ENCODE peak calls at places on chromosomes 2 and 18, in eight cellular contexts. One of them, this sample, is unnamed. For H3K9me3, the result is how much of the 10 kb centered on the place peaks cover.

GRCh38 chr2:35530615-35531135 is 824.9 kb upstream of the CRIM1 start:
- DNase-seq in right lobe of liver: no peak
- DNase-seq in sigmoid colon: no peak
- DNase-seq in prostate gland: no peak
- DNase-seq in HCT116: no peak
- DNase-seq in A549: no peak
- DNase-seq in ovary: no peak
- DNase-seq in K562: no peak
- DNase-seq in this sample: no peak

GRCh38 chr2:74860521-74860920 is 26.6 kb downstream of the HK2 start:
- DNase-seq in K562: no peak
- DNase-seq in sigmoid colon: no peak
- DNase-seq in HCT116: no peak
- DNase-seq in prostate gland: no peak
- DNase-seq in A549: no peak
- DNase-seq in ovary: no peak
- DNase-seq in right lobe of liver: no peak
- DNase-seq in this sample: no peak

GRCh38 chr2:61562615-61563014 is 24.5 kb upstream of the XPO1 start:
- DNase-seq in sigmoid colon: no peak
- DNase-seq in prostate gland: no peak
- DNase-seq in K562: no peak
- DNase-seq in HCT116: no peak
- DNase-seq in right lobe of liver: no peak
- DNase-seq in A549: no peak
- DNase-seq in ovary: no peak
- DNase-seq in this sample: no peak

GRCh38 chr2:117985092-117985491 is 28.8 kb downstream of the CCDC93 start:
- DNase-seq in sigmoid colon: no peak
- DNase-seq in A549: no peak
- DNase-seq in ovary: no peak
- DNase-seq in HCT116: no peak
- DNase-seq in K562: no peak
- DNase-seq in right lobe of liver: no peak
- DNase-seq in prostate gland: no peak
- DNase-seq in this sample: no peak

GRCh38 chr18:63175264-63175663 is 144.3 kb downstream of the BCL2 start:
- DNase-seq in ovary: no peak
- DNase-seq in K562: no peak
- DNase-seq in sigmoid colon: no peak
- DNase-seq in A549: no peak
- DNase-seq in HCT116: no peak
- DNase-seq in right lobe of liver: no peak
- DNase-seq in prostate gland: no peak
- DNase-seq in this sample: no peak

GRCh38 chr2:14516844-14517243 is 115.7 kb upstream of the LRATD1 start:
- DNase-seq in prostate gland: no peak
- DNase-seq in sigmoid colon: no peak
- DNase-seq in right lobe of liver: no peak
- DNase-seq in HCT116: no peak
- DNase-seq in ovary: no peak
- DNase-seq in K562: no peak
- DNase-seq in A549: no peak
- DNase-seq in this sample: no peak

GRCh38 chr2:23925702-23926288 is 1.1 kb downstream of the ATAD2B start:
- DNase-seq in HCT116: no peak
- DNase-seq in A549: no peak
- DNase-seq in prostate gland: peak
- DNase-seq in K562: peak
- DNase-seq in sigmoid colon: peak
- DNase-seq in right lobe of liver: peak
- DNase-seq in ovary: no peak
- DNase-seq in this sample: peak

GRCh38 chr18:80192653-80193385 is 54.5 kb downstream of the PARD6G start:
- DNase-seq in K562: no peak
- DNase-seq in ovary: no peak
- DNase-seq in A549: no peak
- DNase-seq in HCT116: no peak
- DNase-seq in right lobe of liver: no peak
- DNase-seq in sigmoid colon: no peak
- DNase-seq in prostate gland: no peak
- DNase-seq in this sample: no peak

GRCh38 chr2:75381032-75381431 is 179.7 kb downstream of the EVA1A start:
- DNase-seq in prostate gland: peak
- DNase-seq in sigmoid colon: no peak
- DNase-seq in ovary: no peak
- DNase-seq in A549: no peak
- DNase-seq in right lobe of liver: no peak
- DNase-seq in HCT116: no peak
- DNase-seq in K562: no peak
- DNase-seq in this sample: no peak

GRCh38 chr18:34493566-34494358 is 216.3 kb upstream of the DTNA start:
- DNase-seq in prostate gland: no peak
- DNase-seq in A549: no peak
- DNase-seq in right lobe of liver: peak
- DNase-seq in ovary: peak
- DNase-seq in K562: no peak
- DNase-seq in sigmoid colon: peak
- DNase-seq in HCT116: no peak
- DNase-seq in this sample: no peak

GRCh38 chr2:100857341-100857740 is 37.4 kb downstream of the NPAS2 start:
- DNase-seq in prostate gland: no peak
- DNase-seq in sigmoid colon: no peak
- DNase-seq in right lobe of liver: no peak
- DNase-seq in A549: no peak
- DNase-seq in K562: no peak
- DNase-seq in ovary: no peak
- DNase-seq in HCT116: no peak
- DNase-seq in this sample: no peak

GRCh38 chr18:48803518-48803917 is 147.2 kb downstream of the SMAD7 start:
- DNase-seq in HCT116: no peak
- DNase-seq in ovary: peak
- DNase-seq in prostate gland: no peak
- DNase-seq in right lobe of liver: no peak
- DNase-seq in K562: no peak
- DNase-seq in sigmoid colon: peak
- DNase-seq in A549: no peak
- DNase-seq in this sample: no peak

GRCh38 chr18:69216390-69216789 is 184.3 kb upstream of the DOK6 start:
- DNase-seq in HCT116: no peak
- DNase-seq in ovary: no peak
- DNase-seq in A549: no peak
- DNase-seq in prostate gland: no peak
- DNase-seq in sigmoid colon: no peak
- DNase-seq in K562: no peak
- DNase-seq in right lobe of liver: no peak
- DNase-seq in this sample: no peak

GRCh38 chr18:54950221-54950620 is 9.0 kb downstream of the CCDC68 start:
- DNase-seq in right lobe of liver: no peak
- DNase-seq in K562: no peak
- DNase-seq in A549: no peak
- DNase-seq in ovary: no peak
- DNase-seq in sigmoid colon: no peak
- DNase-seq in prostate gland: no peak
- DNase-seq in HCT116: peak
- DNase-seq in this sample: no peak

GRCh38 chr2:46732127-46732526 is 183.5 kb downstream of the MCFD2 start:
- DNase-seq in K562: no peak
- DNase-seq in sigmoid colon: no peak
- DNase-seq in ovary: no peak
- DNase-seq in A549: no peak
- DNase-seq in prostate gland: no peak
- DNase-seq in HCT116: no peak
- DNase-seq in right lobe of liver: no peak
- DNase-seq in this sample: no peak
- TF ChIP-seq POLR2A in K562: no peak
- TF ChIP-seq POLR2A in sigmoid colon: no peak
- TF ChIP-seq POLR2A in ovary: no peak
- TF ChIP-seq POLR2A in A549: no peak
- TF ChIP-seq POLR2A in prostate gland: no peak
- TF ChIP-seq POLR2A in HCT116: no peak
- TF ChIP-seq POLR2A in right lobe of liver: no peak
- TF ChIP-seq POLR2A in this sample: no peak

GRCh38 chr18:71116535-71116934 is 827.7 kb downstream of the SOCS6 start:
- DNase-seq in K562: no peak
- DNase-seq in prostate gland: no peak
- DNase-seq in A549: no peak
- DNase-seq in right lobe of liver: no peak
- DNase-seq in HCT116: no peak
- DNase-seq in ovary: no peak
- DNase-seq in sigmoid colon: no peak
- DNase-seq in this sample: no peak

GRCh38 chr18:71115261-71115660 is 826.4 kb downstream of the SOCS6 start:
- DNase-seq in ovary: no peak
- DNase-seq in right lobe of liver: no peak
- DNase-seq in prostate gland: no peak
- DNase-seq in K562: no peak
- DNase-seq in A549: no peak
- DNase-seq in HCT116: no peak
- DNase-seq in sigmoid colon: no peak
- DNase-seq in this sample: no peak

DNA sequence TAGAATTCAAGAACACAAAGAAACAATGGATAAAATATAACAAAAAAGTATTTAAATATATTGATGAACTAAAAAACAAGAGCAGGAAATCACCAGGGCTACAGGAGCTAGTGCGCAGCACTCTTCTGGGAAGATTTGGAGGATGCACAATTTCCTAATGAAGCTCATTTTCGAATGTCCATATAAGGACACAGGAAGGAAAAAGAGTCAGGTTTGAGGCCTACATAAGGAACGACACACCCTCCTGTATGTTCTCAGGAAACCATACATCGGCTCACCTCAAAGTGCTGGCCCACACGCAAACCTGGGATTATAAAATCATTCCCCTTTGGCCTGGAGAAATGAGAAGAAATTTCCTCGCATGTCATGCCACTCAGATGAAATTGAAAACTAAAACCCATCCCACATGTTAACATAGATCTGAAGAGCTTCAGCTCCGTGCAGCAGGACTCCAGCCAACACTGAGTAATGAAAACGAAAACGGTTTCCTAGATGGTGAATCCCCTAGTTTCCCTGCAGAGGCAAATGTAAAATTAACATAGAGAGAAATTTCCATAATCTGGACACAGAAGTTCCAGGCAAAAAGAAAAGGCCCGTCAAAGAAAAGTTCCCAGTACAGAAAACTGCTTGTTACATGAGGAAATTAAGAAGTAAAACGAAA is 825.8 kb downstream of the SOCS6 start:
- DNase-seq in sigmoid colon: no peak
- DNase-seq in right lobe of liver: no peak
- DNase-seq in A549: no peak
- DNase-seq in HCT116: no peak
- DNase-seq in K562: no peak
- DNase-seq in prostate gland: no peak
- DNase-seq in ovary: no peak
- DNase-seq in this sample: no peak
- H3K9me3 ChIP-seq in sigmoid colon: under half
- H3K9me3 ChIP-seq in right lobe of liver: under half
- H3K9me3 ChIP-seq in A549: under half
- H3K9me3 ChIP-seq in HCT116: under half
- H3K9me3 ChIP-seq in K562: under half
- H3K9me3 ChIP-seq in prostate gland: under half
- H3K9me3 ChIP-seq in ovary: under half
- H3K9me3 ChIP-seq in this sample: under half

DNA sequence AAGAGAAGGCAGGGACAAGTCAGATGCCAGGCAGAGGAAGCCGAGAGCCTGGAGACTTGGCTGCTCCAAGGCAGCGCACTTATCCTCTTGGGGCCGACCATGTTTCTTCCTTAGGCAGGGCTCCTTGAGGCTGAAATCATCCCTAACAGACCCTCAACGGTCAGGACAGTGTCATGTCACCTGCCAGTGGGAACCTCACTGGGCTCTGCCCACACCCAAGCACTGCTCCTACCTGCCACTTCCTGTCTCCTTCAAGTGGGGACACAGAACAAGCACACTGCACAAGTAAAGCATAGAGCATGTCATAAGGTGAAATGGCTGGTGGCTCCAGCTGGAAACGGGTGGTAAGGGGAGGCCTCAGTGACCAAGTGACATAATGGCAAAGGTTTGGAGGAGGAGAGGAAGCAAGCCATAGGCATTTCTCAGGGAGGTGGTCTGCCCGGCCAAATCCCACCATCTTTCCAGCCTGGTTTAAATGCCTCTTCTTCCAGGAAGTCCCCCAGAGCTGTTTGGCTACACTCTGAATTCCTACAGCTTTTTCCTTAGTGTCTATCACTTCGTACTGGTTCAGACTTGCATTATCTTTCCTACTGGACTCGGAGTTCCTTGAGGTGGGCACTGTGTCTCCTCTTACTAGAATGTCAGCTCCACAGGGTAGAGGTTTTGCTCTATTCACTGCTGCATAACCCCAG is 7.3 kb upstream of the ATOH8 start:
- DNase-seq in ovary: no peak
- DNase-seq in right lobe of liver: no peak
- DNase-seq in HCT116: no peak
- DNase-seq in prostate gland: no peak
- DNase-seq in sigmoid colon: no peak
- DNase-seq in A549: no peak
- DNase-seq in K562: no peak
- DNase-seq in this sample: no peak
- H3K27ac ChIP-seq in ovary: peak
- H3K27ac ChIP-seq in right lobe of liver: no peak
- H3K27ac ChIP-seq in HCT116: no peak
- H3K27ac ChIP-seq in prostate gland: no peak
- H3K27ac ChIP-seq in sigmoid colon: peak
- H3K27ac ChIP-seq in A549: peak
- H3K27ac ChIP-seq in K562: no peak
- H3K27ac ChIP-seq in this sample: peak

DNA sequence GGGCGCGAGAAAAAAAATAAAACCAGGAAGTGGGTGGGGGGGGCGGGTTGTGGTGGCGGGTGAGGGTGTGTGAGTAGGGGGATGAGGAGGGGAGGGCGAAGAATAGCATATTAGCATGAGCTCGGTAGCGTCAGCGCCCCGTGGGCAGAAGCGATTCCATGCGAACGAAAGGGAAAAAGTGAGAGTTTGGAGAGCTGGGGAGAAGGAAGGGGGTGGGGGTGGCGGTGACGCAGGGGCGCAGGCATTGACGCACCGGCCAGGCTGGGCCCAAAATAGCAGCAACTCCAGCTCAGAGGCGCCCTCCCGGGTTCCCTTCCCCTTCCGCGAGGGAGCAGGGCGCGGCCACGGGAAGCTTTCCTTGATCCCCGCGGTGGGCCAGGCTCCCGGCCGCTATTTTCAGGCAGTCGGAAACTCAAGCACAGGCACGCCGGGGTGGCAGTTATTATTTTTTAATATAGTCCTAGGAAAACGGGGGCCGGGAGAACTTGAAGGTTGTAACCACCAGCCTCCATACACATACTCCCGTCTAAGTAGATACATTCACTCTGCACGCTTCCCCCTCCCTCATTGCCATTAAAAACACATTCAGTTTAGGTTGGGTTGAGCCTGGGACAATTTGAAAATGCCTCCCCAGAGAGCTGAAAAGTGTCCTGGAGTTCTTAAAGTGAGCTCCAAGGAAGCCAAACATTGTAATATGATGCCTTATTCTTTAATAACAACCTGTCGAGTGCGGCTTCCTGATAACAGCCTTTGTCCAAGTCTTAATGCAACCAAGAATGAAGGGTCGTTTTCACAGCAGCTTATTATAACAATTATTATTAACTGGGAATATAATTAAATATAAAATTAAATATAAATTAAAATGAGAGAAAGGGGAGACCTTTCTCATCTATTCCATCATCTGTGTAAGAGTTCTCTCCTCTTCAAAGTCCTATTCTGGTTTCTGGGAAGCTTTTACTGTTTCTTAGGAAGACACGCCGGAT is 2.3 kb upstream of the NR4A2 start:
- DNase-seq in sigmoid colon: peak
- DNase-seq in right lobe of liver: peak
- DNase-seq in prostate gland: peak
- DNase-seq in ovary: peak
- DNase-seq in A549: peak
- DNase-seq in K562: peak
- DNase-seq in HCT116: peak
- DNase-seq in this sample: peak
- TF ChIP-seq POLR2A in sigmoid colon: peak
- TF ChIP-seq POLR2A in right lobe of liver: peak
- TF ChIP-seq POLR2A in prostate gland: peak
- TF ChIP-seq POLR2A in ovary: peak
- TF ChIP-seq POLR2A in A549: peak
- TF ChIP-seq POLR2A in K562: peak
- TF ChIP-seq POLR2A in HCT116: peak
- TF ChIP-seq POLR2A in this sample: peak